ENCODE peak calls at places on chromosomes 16 and 17, in four cellular contexts. C is lung, G is psoas muscle, I is A549. N is an unnamed sample.

GRCh38 chr16:22788190-22788530 is 25.8 kb upstream of the HS3ST2 start:
- DNase-seq in C (no peak), I (no peak), G (no peak), N (no peak)

GRCh38 chr17:63151981-63152523 is 186.0 kb downstream of the TANC2 start:
- DNase-seq in I (no peak), C (no peak), G (no peak), N (no peak)

GRCh38 chr17:80989586-80989913 is 2.1 kb upstream of the CHMP6 start:
- DNase-seq in G (no peak), C (no peak), I (no peak), N (no peak)

GRCh38 chr17:69575346-69575761 is 160.9 kb downstream of the MAP2K6 start:
- DNase-seq in C (no peak), G (no peak), I (no peak), N (no peak)

GRCh38 chr16:83701494-83701893 is 106.3 kb upstream of the HSBP1 start:
- DNase-seq in G (peak; percentile 31), C (peak; percentile 37), I (no peak), N (no peak)

GRCh38 chr17:77286641-77287431 is 146.1 kb downstream of the SEC14L1 start:
- DNase-seq in I (peak; percentile 99), G (peak; percentile 67), C (peak; percentile 63), N (peak; percentile 74)

GRCh38 chr16:82801361-82801760 is 174.6 kb downstream of the CDH13 start:
- DNase-seq in G (no peak), I (no peak), C (no peak), N (no peak)

GRCh38 chr16:89142474-89143197 is 28.9 kb upstream of the CDH15 start:
- DNase-seq in G (peak; percentile 3), C (no peak), I (no peak), N (peak; percentile 45)

GRCh38 chr16:28182183-28182582 is 29.6 kb downstream of the XPO6 start:
- DNase-seq in I (no peak), G (no peak), C (no peak), N (no peak)

GRCh38 chr17:65406552-65406951 is 154.9 kb downstream of the AXIN2 start:
- DNase-seq in G (no peak), I (no peak), C (no peak), N (no peak)

GRCh38 chr16:61324044-61324443 is 712.2 kb downstream of the CDH8 start:
- DNase-seq in C (no peak), I (no peak), G (no peak), N (no peak)

GRCh38 chr17:80124351-80124981 is 22.5 kb downstream of the EIF4A3 start:
- DNase-seq in G (no peak), I (peak; percentile 45), C (no peak), N (no peak)

GRCh38 chr16:20064931-20065330 is 8.8 kb downstream of the GPR139 start:
- DNase-seq in G (no peak), I (no peak), C (no peak), N (no peak)

GRCh38 chr16:84785843-84786538 is 33.8 kb upstream of the CRISPLD2 start:
- DNase-seq in I (no peak), C (peak; percentile 65), G (no peak), N (peak; percentile 74)

GRCh38 chr16:31678649-31679325 is 151.1 kb downstream of the AHSP start:
- DNase-seq in G (no peak), I (no peak), C (no peak), N (no peak)

GRCh38 chr16:3157229-3158013 is 22.6 kb downstream of the ZNF213 start:
- DNase-seq in C (peak; percentile 65), I (peak; percentile 81), G (peak; percentile 60), N (peak; percentile 87)

GRCh38 chr16:1787056-1787321 is 4.2 kb downstream of the NUBP2 start:
- DNase-seq in I (no peak), C (no peak), G (no peak), N (peak; percentile 61)

GRCh38 chr16:88508868-88509748 is 56.0 kb downstream of the ZFPM1 start:
- DNase-seq in C (no peak), G (no peak), I (no peak), N (no peak)

GRCh38 chr17:79789943-79790804 is 6.7 kb downstream of the CBX8 start:
- DNase-seq in G (peak; percentile 55), C (no peak), I (peak; percentile 95), N (peak; percentile 87)

GRCh38 chr17:35889241-35889640 is 9.1 kb upstream of the CCL5 start:
- DNase-seq in C (no peak), G (no peak), I (no peak), N (no peak)

GRCh38 chr16:11407047-11407982 is 62.1 kb downstream of the RMI2 start:
- DNase-seq in I (peak; percentile 84), G (no peak), C (peak; percentile 75), N (peak; percentile 69)

GRCh38 chr16:72995151-72995881 is 52.6 kb downstream of the ZFHX3 start:
- DNase-seq in G (no peak), C (no peak), I (peak; percentile 56), N (no peak)

GRCh38 chr16:58127033-58127556 is 2.1 kb downstream of the CFAP20 start:
- DNase-seq in G (no peak), I (no peak), C (no peak), N (no peak)

GRCh38 chr17:2580156-2580555 is 13.3 kb upstream of the PAFAH1B1 start:
- DNase-seq in G (no peak), I (no peak), C (no peak), N (no peak)

GRCh38 chr17:73211745-73212144 is 18.9 kb downstream of the COG1 start:
- DNase-seq in I (no peak), G (peak; percentile 8), C (no peak), N (no peak)

GRCh38 chr17:16107165-16107770 is 107.6 kb downstream of the TTC19 start:
- DNase-seq in G (no peak), I (no peak), C (no peak), N (no peak)

GRCh38 chr17:80187493-80187892 is 17.7 kb downstream of the CARD14 start:
- DNase-seq in I (peak; percentile 51), G (peak; percentile 70), C (peak; percentile 51), N (no peak)

GRCh38 chr17:59525668-59526067 is 39.7 kb upstream of the DHX40 start:
- DNase-seq in C (no peak), G (no peak), I (no peak), N (no peak)

GRCh38 chr16:27920391-27920891 is 143.1 kb downstream of the GSG1L start:
- DNase-seq in C (no peak), G (no peak), I (peak; percentile 38), N (no peak)

GRCh38 chr17:72515291-72516065 is 394.7 kb downstream of the SOX9 start:
- DNase-seq in I (no peak), G (no peak), C (no peak), N (no peak)

GRCh38 chr16:85891776-85892166 is 7.2 kb upstream of the IRF8 start:
- DNase-seq in I (no peak), C (no peak), G (no peak), N (no peak)

GRCh38 chr16:674968-675883 is at the start of gene RHBDL1:
- DNase-seq in G (peak; percentile 51), C (no peak), I (no peak), N (no peak)

GRCh38 chr17:73268582-73269328 is 7.1 kb upstream of the CPSF4L start:
- DNase-seq in C (no peak), I (no peak), G (no peak), N (no peak)

GRCh38 chr17:43578699-43579569 is 32.8 kb upstream of the ETV4 start:
- DNase-seq in G (no peak), I (no peak), C (no peak), N (peak; percentile 79)

DNA sequence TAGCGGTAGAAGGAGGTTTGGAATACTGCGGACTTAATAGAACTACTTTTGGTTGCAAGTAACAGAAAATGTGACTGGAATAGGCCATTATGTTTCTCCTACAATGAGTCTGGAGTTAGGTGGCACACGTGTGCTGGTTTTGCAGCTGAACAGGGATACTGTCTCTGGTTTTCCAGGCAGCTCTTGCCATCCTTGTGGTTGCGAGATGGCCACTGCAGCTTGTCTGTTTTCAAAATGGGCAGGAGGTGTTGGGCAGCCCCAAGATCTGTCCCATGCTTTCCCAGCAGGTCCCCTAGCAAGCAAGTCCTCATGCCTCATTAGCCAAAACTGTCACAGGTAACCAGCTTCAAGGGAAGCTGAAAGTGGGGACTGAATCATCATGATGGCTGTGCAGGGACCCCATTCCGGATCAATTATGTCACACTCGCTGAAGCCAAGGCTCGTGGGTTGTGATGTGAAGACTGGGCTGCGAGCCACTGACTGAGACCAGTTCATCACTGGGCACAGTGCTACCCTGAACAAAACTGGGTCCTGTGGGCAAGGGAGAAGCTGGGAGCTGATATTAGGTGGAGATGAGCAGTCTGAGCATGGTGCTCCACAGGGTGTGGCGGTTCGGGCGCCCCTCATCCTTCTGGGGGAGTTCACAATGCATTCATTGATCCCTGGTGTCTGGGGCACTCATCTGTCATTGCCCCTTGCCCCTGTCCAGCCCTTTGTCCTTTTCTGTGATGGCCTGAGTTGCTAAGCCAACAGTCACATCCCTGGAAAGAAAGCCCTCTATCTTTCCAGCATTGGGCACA is 82.1 kb downstream of the KSR1 start:
- DNase-seq in G (no peak), I (no peak), C (no peak), N (no peak)
- H3K27ac ChIP-seq in G (no peak overlapping the region), I (peak overlapping the region; percentile 97), C (no peak overlapping the region), N (peak overlapping the region; percentile 10)

GRCh38 chr17:78355701-78356100 is 4.2 kb downstream of the SOCS3 start:
- DNase-seq in I (no peak), C (no peak), G (no peak), N (no peak)

GRCh38 chr17:78356163-78356713 is 3.6 kb downstream of the SOCS3 start:
- DNase-seq in C (no peak), I (peak; percentile 67), G (no peak), N (peak; percentile 76)

GRCh38 chr17:78358538-78359215 is 1.2 kb downstream of the SOCS3 start:
- DNase-seq in I (no peak), G (no peak), C (no peak), N (no peak)

GRCh38 chr17:78357687-78358537 is 2.0 kb downstream of the SOCS3 start:
- DNase-seq in C (no peak), I (no peak), G (no peak), N (no peak)

DNA sequence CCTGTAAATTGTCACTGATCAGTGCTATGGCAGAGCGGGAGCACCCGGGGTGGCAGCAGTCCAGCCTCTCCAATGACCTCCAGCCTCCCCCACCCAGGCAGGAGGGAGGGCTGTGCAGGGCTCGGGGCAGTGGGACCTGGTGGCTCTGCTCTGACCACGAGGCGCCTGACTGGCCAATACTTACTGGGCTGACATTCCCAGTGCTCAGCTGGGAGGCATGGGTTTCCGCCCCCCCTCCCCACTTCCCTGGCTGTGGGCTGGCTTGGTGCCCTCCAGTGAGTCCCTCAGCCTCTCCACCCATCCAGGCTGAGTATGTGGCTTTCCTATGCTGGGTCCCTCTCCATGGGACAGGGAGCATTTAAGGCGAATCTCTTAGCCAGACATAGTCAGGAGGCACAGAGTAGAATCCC is 2.7 kb downstream of the SOCS3 start:
- DNase-seq in G (peak; percentile 72), I (no peak), C (no peak), N (peak; percentile 84)
- H3K4me3 ChIP-seq in G (peak overlapping the region; percentile 96), I (peak overlapping the region; percentile 86), C (peak overlapping the region; percentile 96), N (no peak overlapping the region)

GRCh38 chr17:75838410-75838809 is 5.8 kb downstream of the UNC13D start:
- DNase-seq in C (no peak), I (no peak), G (no peak), N (peak; percentile 61)
- H3K27ac ChIP-seq in C (no peak overlapping the region), I (no peak overlapping the region), G (no peak overlapping the region), N (no peak overlapping the region)

GRCh38 chr17:45430006-45430737 is 2.5 kb downstream of the ARHGAP27 start:
- DNase-seq in I (no peak), G (no peak), C (no peak), N (no peak)
- H3K4me3 ChIP-seq in I (no peak overlapping the region), G (peak overlapping the region; percentile 65), C (no peak overlapping the region), N (no peak overlapping the region)

DNA sequence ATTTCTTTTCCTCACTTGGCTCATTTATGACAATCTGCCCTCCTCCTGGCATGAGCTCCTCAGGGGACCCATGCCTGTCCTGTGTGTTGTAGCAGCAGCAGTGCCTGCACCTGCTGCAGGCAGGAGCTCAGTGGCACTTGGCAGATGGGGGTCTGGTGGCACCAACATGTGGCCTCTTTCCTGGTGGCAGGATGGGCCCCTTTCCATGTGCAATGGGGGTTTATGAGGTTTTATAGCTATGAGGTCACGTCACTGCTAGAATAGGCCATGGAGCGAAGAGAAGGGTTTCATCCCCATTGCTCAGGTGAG is 7.0 kb downstream of the ADCY7 start:
- DNase-seq in I (no peak), C (no peak), G (no peak), N (no peak)
- H3K27ac ChIP-seq in I (no peak overlapping the region), C (no peak overlapping the region), G (no peak overlapping the region), N (no peak overlapping the region)